ENCODE peak calls at places on chromosomes 2 and 18, in ten cellular contexts. One of them, this sample, is unnamed.

GRCh38 chr2:8409461-8410260 is 272.2 kb upstream of the ID2 start:
- DNase-seq in NCI-H1694: no peak
- DNase-seq in activated naive CD4-positive, alpha-beta T cell treated with anti-CD3 and anti-CD28 coated beads, Interleukin-2, amount 10 ng/mL, durations not matched to agents 7 days and 5 days: no peak
- DNase-seq in stimulated activated CD8-positive, alpha-beta memory T cell treated with anti-CD3 and anti-CD28 coated beads, Interleukin-2, amount 100 ng/mL, for 1 hour: no peak
- DNase-seq in aorta: no peak
- DNase-seq in NCI-H2029: no peak
- DNase-seq in RPMI7951: no peak
- DNase-seq in HuH-7.5: no peak
- DNase-seq in heart right ventricle: no peak
- DNase-seq in NAMALWA: no peak
- DNase-seq in this sample: no peak

GRCh38 chr18:48376406-48376805 is 32.8 kb downstream of the ZBTB7C start:
- DNase-seq in NCI-H1694: no peak
- DNase-seq in activated naive CD4-positive, alpha-beta T cell treated with anti-CD3 and anti-CD28 coated beads, Interleukin-2, amount 10 ng/mL, durations not matched to agents 7 days and 5 days: no peak
- DNase-seq in stimulated activated CD8-positive, alpha-beta memory T cell treated with anti-CD3 and anti-CD28 coated beads, Interleukin-2, amount 100 ng/mL, for 1 hour: no peak
- DNase-seq in aorta: no peak
- DNase-seq in NCI-H2029: no peak
- DNase-seq in RPMI7951: no peak
- DNase-seq in HuH-7.5: no peak
- DNase-seq in heart right ventricle: no peak
- DNase-seq in NAMALWA: no peak
- DNase-seq in this sample: no peak

GRCh38 chr2:30178618-30179404 is 32.0 kb downstream of the YPEL5 start:
- DNase-seq in NCI-H1694: no peak
- DNase-seq in activated naive CD4-positive, alpha-beta T cell treated with anti-CD3 and anti-CD28 coated beads, Interleukin-2, amount 10 ng/mL, durations not matched to agents 7 days and 5 days: no peak
- DNase-seq in stimulated activated CD8-positive, alpha-beta memory T cell treated with anti-CD3 and anti-CD28 coated beads, Interleukin-2, amount 100 ng/mL, for 1 hour: no peak
- DNase-seq in aorta: no peak
- DNase-seq in NCI-H2029: no peak
- DNase-seq in RPMI7951: peak
- DNase-seq in HuH-7.5: no peak
- DNase-seq in heart right ventricle: peak
- DNase-seq in NAMALWA: no peak
- DNase-seq in this sample: no peak

GRCh38 chr2:81007104-81007503 is 702.6 kb upstream of the LRRTM1 start:
- DNase-seq in NCI-H1694: no peak
- DNase-seq in activated naive CD4-positive, alpha-beta T cell treated with anti-CD3 and anti-CD28 coated beads, Interleukin-2, amount 10 ng/mL, durations not matched to agents 7 days and 5 days: no peak
- DNase-seq in stimulated activated CD8-positive, alpha-beta memory T cell treated with anti-CD3 and anti-CD28 coated beads, Interleukin-2, amount 100 ng/mL, for 1 hour: no peak
- DNase-seq in aorta: no peak
- DNase-seq in NCI-H2029: no peak
- DNase-seq in RPMI7951: no peak
- DNase-seq in HuH-7.5: no peak
- DNase-seq in heart right ventricle: no peak
- DNase-seq in NAMALWA: peak
- DNase-seq in this sample: no peak

GRCh38 chr2:109124982-109125594 is 3.9 kb upstream of the SH3RF3 start:
- DNase-seq in NCI-H1694: no peak
- DNase-seq in activated naive CD4-positive, alpha-beta T cell treated with anti-CD3 and anti-CD28 coated beads, Interleukin-2, amount 10 ng/mL, durations not matched to agents 7 days and 5 days: no peak
- DNase-seq in stimulated activated CD8-positive, alpha-beta memory T cell treated with anti-CD3 and anti-CD28 coated beads, Interleukin-2, amount 100 ng/mL, for 1 hour: no peak
- DNase-seq in aorta: peak
- DNase-seq in NCI-H2029: no peak
- DNase-seq in RPMI7951: peak
- DNase-seq in HuH-7.5: no peak
- DNase-seq in heart right ventricle: no peak
- DNase-seq in NAMALWA: no peak
- DNase-seq in this sample: peak

GRCh38 chr2:15388406-15389325 is 172.5 kb downstream of the NBAS start:
- DNase-seq in NCI-H1694: no peak
- DNase-seq in activated naive CD4-positive, alpha-beta T cell treated with anti-CD3 and anti-CD28 coated beads, Interleukin-2, amount 10 ng/mL, durations not matched to agents 7 days and 5 days: no peak
- DNase-seq in stimulated activated CD8-positive, alpha-beta memory T cell treated with anti-CD3 and anti-CD28 coated beads, Interleukin-2, amount 100 ng/mL, for 1 hour: no peak
- DNase-seq in aorta: no peak
- DNase-seq in NCI-H2029: no peak
- DNase-seq in RPMI7951: no peak
- DNase-seq in HuH-7.5: no peak
- DNase-seq in heart right ventricle: no peak
- DNase-seq in NAMALWA: no peak
- DNase-seq in this sample: no peak

GRCh38 chr2:60215295-60215990 is 338.0 kb downstream of the BCL11A start:
- DNase-seq in NCI-H1694: peak
- DNase-seq in activated naive CD4-positive, alpha-beta T cell treated with anti-CD3 and anti-CD28 coated beads, Interleukin-2, amount 10 ng/mL, durations not matched to agents 7 days and 5 days: no peak
- DNase-seq in stimulated activated CD8-positive, alpha-beta memory T cell treated with anti-CD3 and anti-CD28 coated beads, Interleukin-2, amount 100 ng/mL, for 1 hour: no peak
- DNase-seq in aorta: no peak
- DNase-seq in NCI-H2029: no peak
- DNase-seq in RPMI7951: no peak
- DNase-seq in HuH-7.5: no peak
- DNase-seq in heart right ventricle: no peak
- DNase-seq in NAMALWA: no peak
- DNase-seq in this sample: no peak

GRCh38 chr2:208373460-208374089 is 33.0 kb upstream of the PTH2R start:
- DNase-seq in NCI-H1694: peak
- DNase-seq in activated naive CD4-positive, alpha-beta T cell treated with anti-CD3 and anti-CD28 coated beads, Interleukin-2, amount 10 ng/mL, durations not matched to agents 7 days and 5 days: peak
- DNase-seq in stimulated activated CD8-positive, alpha-beta memory T cell treated with anti-CD3 and anti-CD28 coated beads, Interleukin-2, amount 100 ng/mL, for 1 hour: no peak
- DNase-seq in aorta: no peak
- DNase-seq in NCI-H2029: peak
- DNase-seq in RPMI7951: peak
- DNase-seq in HuH-7.5: peak
- DNase-seq in heart right ventricle: peak
- DNase-seq in NAMALWA: peak
- DNase-seq in this sample: peak

GRCh38 chr2:196955036-196955435 is 28.5 kb upstream of the PGAP1 start:
- DNase-seq in NCI-H1694: no peak
- DNase-seq in activated naive CD4-positive, alpha-beta T cell treated with anti-CD3 and anti-CD28 coated beads, Interleukin-2, amount 10 ng/mL, durations not matched to agents 7 days and 5 days: no peak
- DNase-seq in stimulated activated CD8-positive, alpha-beta memory T cell treated with anti-CD3 and anti-CD28 coated beads, Interleukin-2, amount 100 ng/mL, for 1 hour: no peak
- DNase-seq in aorta: no peak
- DNase-seq in NCI-H2029: no peak
- DNase-seq in RPMI7951: no peak
- DNase-seq in HuH-7.5: no peak
- DNase-seq in heart right ventricle: no peak
- DNase-seq in NAMALWA: no peak
- DNase-seq in this sample: no peak

GRCh38 chr2:16281451-16282330 is 341.3 kb downstream of the MYCN start:
- DNase-seq in NCI-H1694: peak
- DNase-seq in activated naive CD4-positive, alpha-beta T cell treated with anti-CD3 and anti-CD28 coated beads, Interleukin-2, amount 10 ng/mL, durations not matched to agents 7 days and 5 days: no peak
- DNase-seq in stimulated activated CD8-positive, alpha-beta memory T cell treated with anti-CD3 and anti-CD28 coated beads, Interleukin-2, amount 100 ng/mL, for 1 hour: no peak
- DNase-seq in aorta: no peak
- DNase-seq in NCI-H2029: no peak
- DNase-seq in RPMI7951: no peak
- DNase-seq in HuH-7.5: no peak
- DNase-seq in heart right ventricle: peak
- DNase-seq in NAMALWA: peak
- DNase-seq in this sample: peak

This sample was measured in RPMI8226.